ENCODE peak calls at places on chromosome 6, in seven cellular contexts. One of them, this sample, is unnamed.

GRCh38 chr6:118509009-118509617 is 39.0 kb upstream of the PLN start:
- DNase-seq in stimulated activated CD8-positive, alpha-beta memory T cell treated with anti-CD3 and anti-CD28 coated beads, Interleukin-4, amount 100 ng/mL, for 24 hours: no peak
- DNase-seq in AG08396: peak
- DNase-seq in NCI-H2171 treated with DMSO at 0.1 percent for 48 hours: peak
- DNase-seq in BJ: no peak
- DNase-seq in substantia nigra: no peak
- DNase-seq in midbrain: peak
- DNase-seq in this sample: no peak

GRCh38 chr6:122904166-122904565 is 91.9 kb upstream of the CLVS2 start:
- DNase-seq in AG08396: no peak
- DNase-seq in substantia nigra: no peak
- DNase-seq in NCI-H2171 treated with DMSO at 0.1 percent for 48 hours: no peak
- DNase-seq in stimulated activated CD8-positive, alpha-beta memory T cell treated with anti-CD3 and anti-CD28 coated beads, Interleukin-4, amount 100 ng/mL, for 24 hours: no peak
- DNase-seq in midbrain: no peak
- DNase-seq in BJ: no peak
- DNase-seq in this sample: no peak

GRCh38 chr6:138580040-138580439 is 80.7 kb upstream of the NHSL1 start:
- DNase-seq in AG08396: no peak
- DNase-seq in midbrain: no peak
- DNase-seq in NCI-H2171 treated with DMSO at 0.1 percent for 48 hours: no peak
- DNase-seq in substantia nigra: no peak
- DNase-seq in BJ: no peak
- DNase-seq in stimulated activated CD8-positive, alpha-beta memory T cell treated with anti-CD3 and anti-CD28 coated beads, Interleukin-4, amount 100 ng/mL, for 24 hours: no peak
- DNase-seq in this sample: no peak

GRCh38 chr6:142187209-142187608 is 40.1 kb downstream of the VTA1 start:
- DNase-seq in stimulated activated CD8-positive, alpha-beta memory T cell treated with anti-CD3 and anti-CD28 coated beads, Interleukin-4, amount 100 ng/mL, for 24 hours: no peak
- DNase-seq in midbrain: no peak
- DNase-seq in NCI-H2171 treated with DMSO at 0.1 percent for 48 hours: peak
- DNase-seq in BJ: no peak
- DNase-seq in substantia nigra: no peak
- DNase-seq in AG08396: peak
- DNase-seq in this sample: no peak

GRCh38 chr6:107132330-107132954 is 17.1 kb upstream of the BEND3 start:
- DNase-seq in midbrain: no peak
- DNase-seq in NCI-H2171 treated with DMSO at 0.1 percent for 48 hours: peak
- DNase-seq in stimulated activated CD8-positive, alpha-beta memory T cell treated with anti-CD3 and anti-CD28 coated beads, Interleukin-4, amount 100 ng/mL, for 24 hours: no peak
- DNase-seq in substantia nigra: no peak
- DNase-seq in AG08396: no peak
- DNase-seq in BJ: no peak
- DNase-seq in this sample: no peak

GRCh38 chr6:79377830-79378460 is 143.5 kb upstream of the HMGN3 start:
- DNase-seq in stimulated activated CD8-positive, alpha-beta memory T cell treated with anti-CD3 and anti-CD28 coated beads, Interleukin-4, amount 100 ng/mL, for 24 hours: no peak
- DNase-seq in NCI-H2171 treated with DMSO at 0.1 percent for 48 hours: no peak
- DNase-seq in AG08396: no peak
- DNase-seq in substantia nigra: no peak
- DNase-seq in BJ: no peak
- DNase-seq in midbrain: no peak
- DNase-seq in this sample: no peak

GRCh38 chr6:97978855-97979271 is 695.8 kb upstream of the MMS22L start:
- DNase-seq in NCI-H2171 treated with DMSO at 0.1 percent for 48 hours: peak
- DNase-seq in AG08396: no peak
- DNase-seq in midbrain: no peak
- DNase-seq in BJ: no peak
- DNase-seq in substantia nigra: no peak
- DNase-seq in stimulated activated CD8-positive, alpha-beta memory T cell treated with anti-CD3 and anti-CD28 coated beads, Interleukin-4, amount 100 ng/mL, for 24 hours: no peak
- DNase-seq in this sample: no peak

GRCh38 chr6:10351678-10352220 is 63.1 kb downstream of the TFAP2A start:
- DNase-seq in BJ: no peak
- DNase-seq in stimulated activated CD8-positive, alpha-beta memory T cell treated with anti-CD3 and anti-CD28 coated beads, Interleukin-4, amount 100 ng/mL, for 24 hours: no peak
- DNase-seq in substantia nigra: no peak
- DNase-seq in NCI-H2171 treated with DMSO at 0.1 percent for 48 hours: no peak
- DNase-seq in midbrain: no peak
- DNase-seq in AG08396: no peak
- DNase-seq in this sample: no peak

GRCh38 chr6:138417493-138418117 is 13.6 kb downstream of the HEBP2 start:
- DNase-seq in midbrain: no peak
- DNase-seq in NCI-H2171 treated with DMSO at 0.1 percent for 48 hours: no peak
- DNase-seq in AG08396: no peak
- DNase-seq in substantia nigra: no peak
- DNase-seq in BJ: no peak
- DNase-seq in stimulated activated CD8-positive, alpha-beta memory T cell treated with anti-CD3 and anti-CD28 coated beads, Interleukin-4, amount 100 ng/mL, for 24 hours: no peak
- DNase-seq in this sample: no peak

GRCh38 chr6:66103354-66103753 is 396.3 kb upstream of the EYS start:
- DNase-seq in stimulated activated CD8-positive, alpha-beta memory T cell treated with anti-CD3 and anti-CD28 coated beads, Interleukin-4, amount 100 ng/mL, for 24 hours: no peak
- DNase-seq in midbrain: no peak
- DNase-seq in AG08396: peak
- DNase-seq in substantia nigra: no peak
- DNase-seq in BJ: no peak
- DNase-seq in NCI-H2171 treated with DMSO at 0.1 percent for 48 hours: no peak
- DNase-seq in this sample: no peak

GRCh38 chr6:138004423-138005287 is 102.6 kb downstream of the PERP start:
- DNase-seq in BJ: no peak
- DNase-seq in midbrain: no peak
- DNase-seq in NCI-H2171 treated with DMSO at 0.1 percent for 48 hours: peak
- DNase-seq in substantia nigra: no peak
- DNase-seq in AG08396: peak
- DNase-seq in stimulated activated CD8-positive, alpha-beta memory T cell treated with anti-CD3 and anti-CD28 coated beads, Interleukin-4, amount 100 ng/mL, for 24 hours: no peak
- DNase-seq in this sample: no peak

GRCh38 chr6:170308761-170309160 is 2.2 kb downstream of the FAM120B start:
- DNase-seq in NCI-H2171 treated with DMSO at 0.1 percent for 48 hours: no peak
- DNase-seq in midbrain: no peak
- DNase-seq in AG08396: no peak
- DNase-seq in substantia nigra: no peak
- DNase-seq in stimulated activated CD8-positive, alpha-beta memory T cell treated with anti-CD3 and anti-CD28 coated beads, Interleukin-4, amount 100 ng/mL, for 24 hours: no peak
- DNase-seq in BJ: no peak
- DNase-seq in this sample: no peak

GRCh38 chr6:9806195-9806594 is 608.7 kb downstream of the TFAP2A start:
- DNase-seq in stimulated activated CD8-positive, alpha-beta memory T cell treated with anti-CD3 and anti-CD28 coated beads, Interleukin-4, amount 100 ng/mL, for 24 hours: no peak
- DNase-seq in midbrain: no peak
- DNase-seq in AG08396: no peak
- DNase-seq in NCI-H2171 treated with DMSO at 0.1 percent for 48 hours: no peak
- DNase-seq in substantia nigra: no peak
- DNase-seq in BJ: no peak
- DNase-seq in this sample: no peak

GRCh38 chr6:125454351-125454750 is 152.6 kb upstream of the HDDC2 start:
- DNase-seq in BJ: no peak
- DNase-seq in AG08396: no peak
- DNase-seq in midbrain: no peak
- DNase-seq in stimulated activated CD8-positive, alpha-beta memory T cell treated with anti-CD3 and anti-CD28 coated beads, Interleukin-4, amount 100 ng/mL, for 24 hours: no peak
- DNase-seq in NCI-H2171 treated with DMSO at 0.1 percent for 48 hours: no peak
- DNase-seq in substantia nigra: no peak
- DNase-seq in this sample: no peak

GRCh38 chr6:107314644-107315043 is 144.7 kb downstream of the PDSS2 start:
- DNase-seq in AG08396: no peak
- DNase-seq in NCI-H2171 treated with DMSO at 0.1 percent for 48 hours: no peak
- DNase-seq in stimulated activated CD8-positive, alpha-beta memory T cell treated with anti-CD3 and anti-CD28 coated beads, Interleukin-4, amount 100 ng/mL, for 24 hours: no peak
- DNase-seq in substantia nigra: no peak
- DNase-seq in BJ: no peak
- DNase-seq in midbrain: no peak
- DNase-seq in this sample: no peak

GRCh38 chr6:72271531-72271930 is 350.3 kb upstream of the KCNQ5 start:
- DNase-seq in BJ: no peak
- DNase-seq in substantia nigra: no peak
- DNase-seq in midbrain: no peak
- DNase-seq in AG08396: no peak
- DNase-seq in stimulated activated CD8-positive, alpha-beta memory T cell treated with anti-CD3 and anti-CD28 coated beads, Interleukin-4, amount 100 ng/mL, for 24 hours: no peak
- DNase-seq in NCI-H2171 treated with DMSO at 0.1 percent for 48 hours: no peak
- DNase-seq in this sample: no peak

GRCh38 chr6:109381007-109381746 is 1.1 kb downstream of the CD164 start:
- DNase-seq in substantia nigra: no peak
- DNase-seq in AG08396: peak
- DNase-seq in BJ: no peak
- DNase-seq in NCI-H2171 treated with DMSO at 0.1 percent for 48 hours: no peak
- DNase-seq in stimulated activated CD8-positive, alpha-beta memory T cell treated with anti-CD3 and anti-CD28 coated beads, Interleukin-4, amount 100 ng/mL, for 24 hours: no peak
- DNase-seq in midbrain: peak
- DNase-seq in this sample: no peak

GRCh38 chr6:111777357-111777756 is 95.9 kb downstream of the FYN start:
- DNase-seq in BJ: no peak
- DNase-seq in NCI-H2171 treated with DMSO at 0.1 percent for 48 hours: peak
- DNase-seq in substantia nigra: no peak
- DNase-seq in midbrain: no peak
- DNase-seq in stimulated activated CD8-positive, alpha-beta memory T cell treated with anti-CD3 and anti-CD28 coated beads, Interleukin-4, amount 100 ng/mL, for 24 hours: no peak
- DNase-seq in AG08396: no peak
- DNase-seq in this sample: no peak

GRCh38 chr6:41704028-41704427 is 31.4 kb downstream of the TFEB start:
- DNase-seq in BJ: no peak
- DNase-seq in NCI-H2171 treated with DMSO at 0.1 percent for 48 hours: no peak
- DNase-seq in AG08396: no peak
- DNase-seq in substantia nigra: peak
- DNase-seq in stimulated activated CD8-positive, alpha-beta memory T cell treated with anti-CD3 and anti-CD28 coated beads, Interleukin-4, amount 100 ng/mL, for 24 hours: no peak
- DNase-seq in midbrain: no peak
- DNase-seq in this sample: no peak

GRCh38 chr6:7389451-7390217 is at the start of the genes CAGE1 and RIOK1:
- DNase-seq in substantia nigra: peak
- DNase-seq in midbrain: peak
- DNase-seq in AG08396: peak
- DNase-seq in BJ: peak
- DNase-seq in stimulated activated CD8-positive, alpha-beta memory T cell treated with anti-CD3 and anti-CD28 coated beads, Interleukin-4, amount 100 ng/mL, for 24 hours: peak
- DNase-seq in NCI-H2171 treated with DMSO at 0.1 percent for 48 hours: peak
- DNase-seq in this sample: peak

GRCh38 chr6:24990227-24990843 is 54.6 kb upstream of the RIPOR2 start:
- DNase-seq in stimulated activated CD8-positive, alpha-beta memory T cell treated with anti-CD3 and anti-CD28 coated beads, Interleukin-4, amount 100 ng/mL, for 24 hours: no peak
- DNase-seq in AG08396: no peak
- DNase-seq in BJ: no peak
- DNase-seq in substantia nigra: no peak
- DNase-seq in NCI-H2171 treated with DMSO at 0.1 percent for 48 hours: no peak
- DNase-seq in midbrain: no peak
- DNase-seq in this sample: no peak

GRCh38 chr6:40194771-40195170 is 260.5 kb upstream of the MOCS1 start:
- DNase-seq in NCI-H2171 treated with DMSO at 0.1 percent for 48 hours: no peak
- DNase-seq in substantia nigra: no peak
- DNase-seq in BJ: no peak
- DNase-seq in stimulated activated CD8-positive, alpha-beta memory T cell treated with anti-CD3 and anti-CD28 coated beads, Interleukin-4, amount 100 ng/mL, for 24 hours: no peak
- DNase-seq in AG08396: no peak
- DNase-seq in midbrain: no peak
- DNase-seq in this sample: no peak

GRCh38 chr6:3438190-3439167 is 18.4 kb downstream of the SLC22A23 start:
- DNase-seq in AG08396: peak
- DNase-seq in BJ: no peak
- DNase-seq in midbrain: no peak
- DNase-seq in stimulated activated CD8-positive, alpha-beta memory T cell treated with anti-CD3 and anti-CD28 coated beads, Interleukin-4, amount 100 ng/mL, for 24 hours: no peak
- DNase-seq in substantia nigra: no peak
- DNase-seq in NCI-H2171 treated with DMSO at 0.1 percent for 48 hours: peak
- DNase-seq in this sample: no peak

GRCh38 chr6:167341665-167342655 is 17.1 kb downstream of the TTLL2 start:
- DNase-seq in NCI-H2171 treated with DMSO at 0.1 percent for 48 hours: peak
- DNase-seq in substantia nigra: no peak
- DNase-seq in stimulated activated CD8-positive, alpha-beta memory T cell treated with anti-CD3 and anti-CD28 coated beads, Interleukin-4, amount 100 ng/mL, for 24 hours: no peak
- DNase-seq in AG08396: no peak
- DNase-seq in BJ: no peak
- DNase-seq in midbrain: no peak
- DNase-seq in this sample: no peak

GRCh38 chr6:168362276-168362990 is 42.9 kb upstream of the DACT2 start:
- DNase-seq in midbrain: no peak
- DNase-seq in NCI-H2171 treated with DMSO at 0.1 percent for 48 hours: no peak
- DNase-seq in substantia nigra: no peak
- DNase-seq in BJ: no peak
- DNase-seq in AG08396: no peak
- DNase-seq in stimulated activated CD8-positive, alpha-beta memory T cell treated with anti-CD3 and anti-CD28 coated beads, Interleukin-4, amount 100 ng/mL, for 24 hours: no peak
- DNase-seq in this sample: no peak

GRCh38 chr6:35497571-35498406 is 910 bp upstream of the TEAD3 start:
- DNase-seq in stimulated activated CD8-positive, alpha-beta memory T cell treated with anti-CD3 and anti-CD28 coated beads, Interleukin-4, amount 100 ng/mL, for 24 hours: peak
- DNase-seq in midbrain: no peak
- DNase-seq in substantia nigra: no peak
- DNase-seq in AG08396: peak
- DNase-seq in BJ: peak
- DNase-seq in NCI-H2171 treated with DMSO at 0.1 percent for 48 hours: peak
- DNase-seq in this sample: no peak

GRCh38 chr6:166864333-166864732 is 92.0 kb downstream of the RNASET2 start:
- DNase-seq in NCI-H2171 treated with DMSO at 0.1 percent for 48 hours: no peak
- DNase-seq in stimulated activated CD8-positive, alpha-beta memory T cell treated with anti-CD3 and anti-CD28 coated beads, Interleukin-4, amount 100 ng/mL, for 24 hours: no peak
- DNase-seq in AG08396: no peak
- DNase-seq in substantia nigra: peak
- DNase-seq in midbrain: peak
- DNase-seq in BJ: no peak
- DNase-seq in this sample: no peak

GRCh38 chr6:141321486-141322347 is 811.0 kb upstream of the GJE1 start:
- DNase-seq in midbrain: no peak
- DNase-seq in substantia nigra: no peak
- DNase-seq in BJ: no peak
- DNase-seq in stimulated activated CD8-positive, alpha-beta memory T cell treated with anti-CD3 and anti-CD28 coated beads, Interleukin-4, amount 100 ng/mL, for 24 hours: no peak
- DNase-seq in NCI-H2171 treated with DMSO at 0.1 percent for 48 hours: no peak
- DNase-seq in AG08396: peak
- DNase-seq in this sample: no peak

GRCh38 chr6:156866181-156866862 is 89.1 kb downstream of the ARID1B start:
- DNase-seq in midbrain: peak
- DNase-seq in stimulated activated CD8-positive, alpha-beta memory T cell treated with anti-CD3 and anti-CD28 coated beads, Interleukin-4, amount 100 ng/mL, for 24 hours: no peak
- DNase-seq in NCI-H2171 treated with DMSO at 0.1 percent for 48 hours: no peak
- DNase-seq in BJ: no peak
- DNase-seq in AG08396: peak
- DNase-seq in substantia nigra: peak
- DNase-seq in this sample: no peak

GRCh38 chr6:113756290-113756665 is 100.9 kb upstream of the MARCKS start:
- DNase-seq in midbrain: no peak
- DNase-seq in substantia nigra: no peak
- DNase-seq in AG08396: no peak
- DNase-seq in BJ: no peak
- DNase-seq in NCI-H2171 treated with DMSO at 0.1 percent for 48 hours: no peak
- DNase-seq in stimulated activated CD8-positive, alpha-beta memory T cell treated with anti-CD3 and anti-CD28 coated beads, Interleukin-4, amount 100 ng/mL, for 24 hours: no peak
- DNase-seq in this sample: no peak

GRCh38 chr6:14476793-14477531 is 359.4 kb downstream of the CD83 start:
- DNase-seq in AG08396: peak
- DNase-seq in NCI-H2171 treated with DMSO at 0.1 percent for 48 hours: peak
- DNase-seq in midbrain: no peak
- DNase-seq in stimulated activated CD8-positive, alpha-beta memory T cell treated with anti-CD3 and anti-CD28 coated beads, Interleukin-4, amount 100 ng/mL, for 24 hours: no peak
- DNase-seq in BJ: peak
- DNase-seq in substantia nigra: no peak
- DNase-seq in this sample: peak

GRCh38 chr6:26195924-26196845 is 109.0 kb downstream of the HFE start:
- DNase-seq in substantia nigra: no peak
- DNase-seq in stimulated activated CD8-positive, alpha-beta memory T cell treated with anti-CD3 and anti-CD28 coated beads, Interleukin-4, amount 100 ng/mL, for 24 hours: no peak
- DNase-seq in BJ: no peak
- DNase-seq in midbrain: no peak
- DNase-seq in AG08396: no peak
- DNase-seq in NCI-H2171 treated with DMSO at 0.1 percent for 48 hours: no peak
- DNase-seq in this sample: no peak

GRCh38 chr6:16333580-16333979 is 95.2 kb downstream of the GMPR start:
- DNase-seq in AG08396: peak
- DNase-seq in midbrain: no peak
- DNase-seq in NCI-H2171 treated with DMSO at 0.1 percent for 48 hours: no peak
- DNase-seq in stimulated activated CD8-positive, alpha-beta memory T cell treated with anti-CD3 and anti-CD28 coated beads, Interleukin-4, amount 100 ng/mL, for 24 hours: no peak
- DNase-seq in substantia nigra: no peak
- DNase-seq in BJ: no peak
- DNase-seq in this sample: no peak

GRCh38 chr6:36906539-36906938 is 20.8 kb downstream of the C6orf89 start:
- DNase-seq in NCI-H2171 treated with DMSO at 0.1 percent for 48 hours: no peak
- DNase-seq in stimulated activated CD8-positive, alpha-beta memory T cell treated with anti-CD3 and anti-CD28 coated beads, Interleukin-4, amount 100 ng/mL, for 24 hours: no peak
- DNase-seq in BJ: no peak
- DNase-seq in AG08396: no peak
- DNase-seq in midbrain: peak
- DNase-seq in substantia nigra: no peak
- DNase-seq in this sample: no peak

GRCh38 chr6:89630488-89630887 is 8.1 kb downstream of the LYRM2 start:
- DNase-seq in BJ: no peak
- DNase-seq in substantia nigra: peak
- DNase-seq in NCI-H2171 treated with DMSO at 0.1 percent for 48 hours: no peak
- DNase-seq in stimulated activated CD8-positive, alpha-beta memory T cell treated with anti-CD3 and anti-CD28 coated beads, Interleukin-4, amount 100 ng/mL, for 24 hours: no peak
- DNase-seq in AG08396: no peak
- DNase-seq in midbrain: no peak
- DNase-seq in this sample: no peak

GRCh38 chr6:141463237-141463977 is 669.3 kb upstream of the GJE1 start:
- DNase-seq in AG08396: peak
- DNase-seq in substantia nigra: no peak
- DNase-seq in BJ: no peak
- DNase-seq in stimulated activated CD8-positive, alpha-beta memory T cell treated with anti-CD3 and anti-CD28 coated beads, Interleukin-4, amount 100 ng/mL, for 24 hours: no peak
- DNase-seq in midbrain: no peak
- DNase-seq in NCI-H2171 treated with DMSO at 0.1 percent for 48 hours: no peak
- DNase-seq in this sample: no peak

GRCh38 chr6:112879920-112880413 is 532.8 kb downstream of the RFPL4B start:
- DNase-seq in BJ: no peak
- DNase-seq in stimulated activated CD8-positive, alpha-beta memory T cell treated with anti-CD3 and anti-CD28 coated beads, Interleukin-4, amount 100 ng/mL, for 24 hours: no peak
- DNase-seq in AG08396: no peak
- DNase-seq in midbrain: peak
- DNase-seq in NCI-H2171 treated with DMSO at 0.1 percent for 48 hours: no peak
- DNase-seq in substantia nigra: peak
- DNase-seq in this sample: no peak

GRCh38 chr6:151388997-151389639 is 2.2 kb downstream of the ZBTB2 start:
- DNase-seq in BJ: no peak
- DNase-seq in AG08396: peak
- DNase-seq in substantia nigra: no peak
- DNase-seq in NCI-H2171 treated with DMSO at 0.1 percent for 48 hours: peak
- DNase-seq in midbrain: no peak
- DNase-seq in stimulated activated CD8-positive, alpha-beta memory T cell treated with anti-CD3 and anti-CD28 coated beads, Interleukin-4, amount 100 ng/mL, for 24 hours: no peak
- DNase-seq in this sample: no peak

This sample was measured in GOT3.